ENCODE peak calls at places on chromosomes 16 and 17, in eight cellular contexts. M, Z, L, U, X, E, O and W are unnamed samples.

GRCh38 chr17:48261297-48261880 is 153.8 kb downstream of the SNX11 start:
- DNase-seq in M (peak), Z (no peak), L (peak), U (no peak), X (no peak), E (no peak), O (no peak), W (no peak)

GRCh38 chr16:56950881-56951771 is 10.6 kb upstream of the CETP start:
- DNase-seq in M (peak), Z (peak), L (peak), U (peak), X (no peak), E (no peak), O (peak), W (peak)

GRCh38 chr16:17784073-17784472 is 313.3 kb upstream of the XYLT1 start:
- DNase-seq in M (no peak), Z (no peak), L (peak), U (no peak), X (no peak), E (no peak), O (no peak), W (no peak)

GRCh38 chr17:55898195-55898594 is 147.3 kb downstream of the PCTP start:
- DNase-seq in M (no peak), Z (no peak), L (no peak), U (no peak), X (no peak), E (no peak), O (no peak), W (no peak)

GRCh38 chr16:70759666-70760065 is 41.3 kb downstream of the VAC14 start:
- DNase-seq in M (no peak), Z (no peak), L (no peak), U (no peak), X (no peak), E (no peak), O (no peak), W (no peak)

GRCh38 chr16:9033125-9033830 is 58.2 kb upstream of the HAPSTR1 start:
- DNase-seq in M (peak), Z (no peak), L (peak), U (no peak), X (no peak), E (peak), O (no peak), W (peak)

GRCh38 chr17:68047153-68047846 is 11.8 kb downstream of the KPNA2 start:
- DNase-seq in M (no peak), Z (no peak), L (no peak), U (no peak), X (no peak), E (no peak), O (no peak), W (no peak)

GRCh38 chr16:11526921-11527320 is 59.8 kb downstream of the LITAF start:
- DNase-seq in M (no peak), Z (no peak), L (no peak), U (no peak), X (no peak), E (no peak), O (no peak), W (no peak)

GRCh38 chr17:43766413-43767052 is 7.9 kb upstream of the SOST start:
- DNase-seq in M (peak), Z (no peak), L (peak), U (peak), X (no peak), E (no peak), O (peak), W (peak)

GRCh38 chr17:65198653-65199382 is 61.6 kb downstream of the RGS9 start:
- DNase-seq in M (peak), Z (no peak), L (no peak), U (peak), X (peak), E (peak), O (no peak), W (no peak)

GRCh38 chr17:36550491-36551417 is 6.0 kb downstream of the GGNBP2 start:
- DNase-seq in M (no peak), Z (no peak), L (no peak), U (peak), X (no peak), E (no peak), O (no peak), W (no peak)

GRCh38 chr16:391885-392335 is 5.1 kb upstream of the NME4 start:
- DNase-seq in M (peak), Z (peak), L (peak), U (peak), X (no peak), E (peak), O (no peak), W (peak)

GRCh38 chr16:88108762-88109161 is 157.5 kb downstream of the BANP start:
- DNase-seq in M (no peak), Z (no peak), L (no peak), U (no peak), X (no peak), E (no peak), O (no peak), W (no peak)

GRCh38 chr17:60472449-60472848 is 50.2 kb downstream of the CHCT1 start:
- DNase-seq in M (no peak), Z (no peak), L (no peak), U (no peak), X (no peak), E (no peak), O (no peak), W (no peak)

GRCh38 chr16:30112197-30113030 is 923 bp downstream of the GDPD3 start:
- DNase-seq in M (peak), Z (peak), L (peak), U (peak), X (no peak), E (peak), O (peak), W (peak)

GRCh38 chr16:59591480-59591879 is 857.4 kb upstream of the GOT2 start:
- DNase-seq in M (no peak), Z (no peak), L (no peak), U (no peak), X (no peak), E (no peak), O (no peak), W (no peak)

GRCh38 chr16:89616576-89617437 is 3.4 kb downstream of the DPEP1 start:
- DNase-seq in M (no peak), Z (no peak), L (no peak), U (no peak), X (no peak), E (no peak), O (no peak), W (no peak)

GRCh38 chr17:68705331-68706166 is 104.4 kb upstream of the FAM20A start:
- DNase-seq in M (no peak), Z (no peak), L (no peak), U (no peak), X (no peak), E (peak), O (no peak), W (no peak)

GRCh38 chr16:30605148-30605547 is 5.0 kb downstream of the ZNF689 start:
- DNase-seq in M (no peak), Z (no peak), L (no peak), U (no peak), X (no peak), E (no peak), O (no peak), W (no peak)

GRCh38 chr17:37299257-37299985 is 76.4 kb upstream of the C17orf78 start:
- DNase-seq in M (no peak), Z (no peak), L (no peak), U (no peak), X (no peak), E (no peak), O (no peak), W (no peak)

GRCh38 chr17:266701-267656 is 85.5 kb upstream of the DOC2B start:
- DNase-seq in M (no peak), Z (peak), L (no peak), U (no peak), X (no peak), E (no peak), O (peak), W (peak)

GRCh38 chr17:83202002-83203000 is 122.9 kb downstream of the METRNL start:
- DNase-seq in M (no peak), Z (peak), L (peak), U (no peak), X (no peak), E (no peak), O (peak), W (peak)

GRCh38 chr16:4318171-4318910 is 2.5 kb downstream of the GLIS2 start:
- DNase-seq in M (no peak), Z (no peak), L (no peak), U (no peak), X (no peak), E (no peak), O (no peak), W (no peak)

GRCh38 chr16:3948378-3948995 is 68.0 kb upstream of the CREBBP start:
- DNase-seq in M (no peak), Z (peak), L (no peak), U (no peak), X (no peak), E (no peak), O (no peak), W (no peak)

GRCh38 chr17:57861000-57861736 is 11.3 kb upstream of the MRPS23 start:
- DNase-seq in M (peak), Z (peak), L (peak), U (peak), X (no peak), E (no peak), O (peak), W (peak)

GRCh38 chr17:76537288-76537577 is 276 bp downstream of the CYGB start:
- DNase-seq in M (no peak), Z (no peak), L (peak), U (no peak), X (no peak), E (no peak), O (peak), W (peak)

GRCh38 chr17:47978324-47978723 is 7.4 kb downstream of the CDK5RAP3 start:
- DNase-seq in M (peak), Z (no peak), L (peak), U (peak), X (no peak), E (peak), O (peak), W (peak)

GRCh38 chr16:4517812-4518211 is 20.8 kb downstream of the CDIP1 start:
- DNase-seq in M (peak), Z (no peak), L (peak), U (no peak), X (no peak), E (no peak), O (no peak), W (no peak)

GRCh38 chr17:77235370-77236080 is 94.8 kb downstream of the SEC14L1 start:
- DNase-seq in M (no peak), Z (no peak), L (no peak), U (no peak), X (peak), E (peak), O (no peak), W (no peak)

GRCh38 chr16:81158964-81159363 is 62.8 kb upstream of the GCSH start:
- DNase-seq in M (no peak), Z (no peak), L (no peak), U (no peak), X (no peak), E (no peak), O (no peak), W (no peak)

GRCh38 chr17:7330099-7331015 is 1.2 kb upstream of the NEURL4 start:
- DNase-seq in M (peak), Z (peak), L (peak), U (peak), X (peak), E (peak), O (peak), W (peak)

GRCh38 chr17:7029096-7029495 is 6.2 kb downstream of the BCL6B start:
- DNase-seq in M (no peak), Z (no peak), L (no peak), U (no peak), X (no peak), E (no peak), O (no peak), W (no peak)

GRCh38 chr16:57643166-57643813 is 14.9 kb downstream of the ADGRG1 start:
- DNase-seq in M (no peak), Z (no peak), L (no peak), U (no peak), X (no peak), E (no peak), O (no peak), W (no peak)

GRCh38 chr16:54935411-54936085 is 4.9 kb downstream of the IRX5 start:
- DNase-seq in M (no peak), Z (no peak), L (no peak), U (no peak), X (no peak), E (no peak), O (no peak), W (no peak)

GRCh38 chr16:3938843-3939624 is 58.5 kb upstream of the CREBBP start:
- DNase-seq in M (peak), Z (no peak), L (peak), U (peak), X (no peak), E (peak), O (peak), W (peak)

GRCh38 chr16:80459331-80459777 is 81.4 kb upstream of the DYNLRB2 start:
- DNase-seq in M (no peak), Z (no peak), L (no peak), U (no peak), X (no peak), E (no peak), O (no peak), W (no peak)

GRCh38 chr16:12406840-12407690 is 396.6 kb downstream of the CPPED1 start:
- DNase-seq in M (no peak), Z (no peak), L (no peak), U (no peak), X (peak), E (no peak), O (no peak), W (no peak)

GRCh38 chr17:77354721-77355455 is 214.1 kb downstream of the SEC14L1 start:
- DNase-seq in M (peak), Z (peak), L (no peak), U (no peak), X (no peak), E (peak), O (peak), W (peak)

GRCh38 chr17:30589431-30589830 is 112.2 kb downstream of the GOSR1 start:
- DNase-seq in M (no peak), Z (no peak), L (no peak), U (no peak), X (no peak), E (no peak), O (no peak), W (no peak)